ENCODE peak calls at places on chromosomes 6 and 20, in four cellular contexts. Q is HepG2, K is H1, F is GM12878. A is an unnamed sample. For H3K4me1, the result is how much of the 10 kb centered on the place peaks cover.

GRCh38 chr6:26536571-26537159 is 1.5 kb upstream of the HMGN4 start:
- DNase-seq in F (no peak), K (no peak), Q (peak), A (peak)

GRCh38 chr6:38933426-38933825 is 115.2 kb upstream of the GLP1R start:
- DNase-seq in F (no peak), Q (peak), K (no peak), A (peak)

GRCh38 chr20:13008761-13009681 is at the start of gene SPTLC3:
- DNase-seq in K (peak), Q (peak), F (no peak), A (no peak)

GRCh38 chr6:5518936-5519491 is 257.7 kb downstream of the FARS2 start:
- DNase-seq in Q (no peak), K (no peak), F (no peak), A (no peak)

GRCh38 chr6:146287691-146288369 is 255.8 kb upstream of the RAB32 start:
- DNase-seq in Q (no peak), K (no peak), F (no peak), A (no peak)

GRCh38 chr20:50691585-50692552 is 527 bp upstream of the RIPOR3 start:
- DNase-seq in F (no peak), K (no peak), Q (no peak), A (peak)

GRCh38 chr6:149884215-149884614 is 13.7 kb downstream of the RAET1E start:
- DNase-seq in K (no peak), Q (no peak), F (no peak), A (no peak)

GRCh38 chr6:27251672-27252251 is 4.3 kb downstream of the PRSS16 start:
- DNase-seq in K (peak), F (peak), Q (no peak), A (peak)

GRCh38 chr6:119587537-119587936 is 238.0 kb upstream of the MAN1A1 start:
- DNase-seq in K (no peak), F (no peak), Q (no peak), A (no peak)

GRCh38 chr6:37222992-37223391 is 34.6 kb upstream of the TBC1D22B start:
- DNase-seq in K (no peak), Q (no peak), F (no peak), A (no peak)

GRCh38 chr20:63499333-63499969 is 568 bp upstream of the EEF1A2 start:
- DNase-seq in Q (no peak), F (no peak), K (no peak), A (peak)

GRCh38 chr20:61516398-61517208 is 264.5 kb downstream of the CDH4 start:
- DNase-seq in K (no peak), Q (no peak), F (no peak), A (no peak)

GRCh38 chr6:28587011-28587745 is 61.5 kb downstream of the GPX5 start:
- DNase-seq in K (peak), Q (peak), F (no peak), A (peak)

GRCh38 chr6:134979142-134979541 is 29.2 kb upstream of the ALDH8A1 start:
- DNase-seq in K (no peak), F (peak), Q (no peak), A (no peak)

GRCh38 chr6:159309723-159310122 is 140.5 kb downstream of the FNDC1 start:
- DNase-seq in Q (no peak), F (no peak), K (no peak), A (no peak)

GRCh38 chr6:10838794-10839333 is 525 bp upstream of the MAK start:
- DNase-seq in K (no peak), F (peak), Q (no peak), A (no peak)

GRCh38 chr6:156982168-156982567 is 205.0 kb downstream of the ARID1B start:
- DNase-seq in F (no peak), Q (no peak), K (no peak), A (no peak)

GRCh38 chr6:156980948-156981347 is 203.8 kb downstream of the ARID1B start:
- DNase-seq in Q (no peak), F (no peak), K (no peak), A (no peak)

GRCh38 chr6:156977527-156978291 is 200.5 kb downstream of the ARID1B start:
- DNase-seq in F (no peak), Q (no peak), K (no peak), A (no peak)

GRCh38 chr6:156978948-156979347 is 201.8 kb downstream of the ARID1B start:
- DNase-seq in F (no peak), K (no peak), Q (no peak), A (no peak)

DNA sequence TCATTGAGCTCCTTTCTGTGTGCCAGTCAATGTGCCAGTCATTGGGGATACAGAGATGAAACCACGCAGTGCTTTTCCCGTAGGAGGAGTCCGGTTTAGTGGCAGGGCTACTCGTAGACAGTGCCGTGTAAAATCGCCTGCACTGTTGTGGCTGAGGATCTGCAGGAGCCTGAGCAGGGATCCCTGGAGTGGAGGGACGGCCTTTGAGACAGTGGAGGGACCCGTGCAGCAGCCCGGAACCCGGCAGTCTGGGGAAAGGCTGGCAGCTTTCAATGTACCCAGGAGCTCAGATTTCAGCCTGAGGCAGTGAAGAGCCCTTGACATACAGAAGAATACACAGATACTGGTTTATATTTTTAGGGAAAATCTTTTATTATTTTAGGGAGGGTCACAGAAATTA is 203.3 kb downstream of the ARID1B start:
- DNase-seq in Q (no peak), F (no peak), K (no peak), A (peak)
- H3K4me1 ChIP-seq in Q (under half), F (under half), K (under half), A (under half)

GRCh38 chr6:44074383-44075136 is 52.7 kb downstream of the MRPL14 start:
- DNase-seq in Q (peak), F (peak), K (no peak), A (peak)
- TF ChIP-seq TCF12 in Q (no peak), F (peak), K (no peak), A (no peak)

GRCh38 chr6:14711056-14711703 is 534.7 kb upstream of the JARID2 start:
- DNase-seq in K (no peak), F (no peak), Q (peak), A (peak)
- TF ChIP-seq SIN3A in K (no peak), F (no peak), Q (no peak), A (no peak)

DNA sequence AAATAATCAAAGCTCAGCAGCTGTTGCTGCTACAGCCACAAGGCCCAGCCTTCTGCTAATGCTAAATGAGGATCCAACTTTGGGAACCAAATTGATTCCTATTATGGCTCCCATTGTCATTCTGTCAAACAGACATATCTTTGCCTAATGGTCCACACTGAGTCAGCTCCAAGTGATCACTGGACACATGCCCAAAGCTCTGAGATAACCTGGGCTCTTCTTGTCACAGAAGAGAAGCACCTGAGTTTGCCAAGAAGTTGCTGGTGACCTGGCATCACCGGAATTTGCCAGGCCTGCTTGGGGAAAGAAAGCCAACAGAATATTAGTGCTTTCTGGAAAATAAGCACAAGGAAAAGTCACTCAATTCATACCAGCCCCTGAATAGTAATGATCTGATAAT is 5.8 kb downstream of the TNFRSF21 start:
- DNase-seq in F (no peak), K (no peak), Q (no peak), A (no peak)
- H3K4me1 ChIP-seq in F (under half), K (under half), Q (half or more), A (under half)

DNA sequence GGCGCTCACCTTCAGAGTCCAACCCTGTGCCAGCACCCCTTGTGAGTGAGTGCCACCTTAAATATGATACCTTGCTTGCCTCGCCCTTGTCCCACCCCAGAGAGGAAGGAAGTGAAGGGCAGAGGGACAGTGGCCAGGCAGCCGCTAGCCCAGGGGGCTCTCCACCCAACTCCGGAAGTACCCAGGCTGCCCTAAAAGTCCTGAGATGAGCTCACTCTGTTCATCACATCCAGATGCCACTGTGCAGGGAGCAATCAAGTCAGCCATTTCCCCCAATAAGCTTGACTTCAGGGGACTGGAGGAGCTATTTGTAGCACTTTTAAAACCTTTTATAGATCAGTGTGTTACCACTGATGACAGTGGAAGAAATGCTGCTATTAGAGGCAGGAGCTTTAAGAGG is 25.0 kb upstream of the STX16 start:
- DNase-seq in Q (no peak), F (no peak), K (no peak), A (no peak)
- TF ChIP-seq TCF12 in Q (no peak), F (no peak), K (no peak), A (no peak)

DNA sequence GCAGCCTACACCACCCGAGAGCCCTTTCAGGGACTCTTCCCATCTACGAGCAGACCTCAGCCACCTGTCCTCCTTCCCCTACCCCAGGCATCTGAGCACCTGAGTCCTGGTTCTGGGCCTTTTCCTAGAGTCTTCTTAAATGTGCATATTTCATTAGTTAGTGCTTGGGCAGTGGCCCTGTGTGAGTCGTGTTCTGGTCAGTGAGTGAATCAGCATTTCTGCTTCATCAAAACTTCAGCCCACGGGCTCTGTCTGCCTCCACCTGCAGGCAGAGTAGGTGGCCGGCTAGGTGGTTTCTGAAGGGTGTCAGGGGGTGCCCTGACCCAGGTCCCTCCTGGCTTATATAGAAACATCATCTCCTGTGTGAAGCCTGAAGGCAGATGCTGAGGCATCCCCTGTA is 13.9 kb downstream of the IP6K3 start:
- DNase-seq in K (no peak), Q (no peak), F (no peak), A (no peak)
- TF ChIP-seq SIN3A in K (no peak), Q (no peak), F (no peak), A (no peak)

DNA sequence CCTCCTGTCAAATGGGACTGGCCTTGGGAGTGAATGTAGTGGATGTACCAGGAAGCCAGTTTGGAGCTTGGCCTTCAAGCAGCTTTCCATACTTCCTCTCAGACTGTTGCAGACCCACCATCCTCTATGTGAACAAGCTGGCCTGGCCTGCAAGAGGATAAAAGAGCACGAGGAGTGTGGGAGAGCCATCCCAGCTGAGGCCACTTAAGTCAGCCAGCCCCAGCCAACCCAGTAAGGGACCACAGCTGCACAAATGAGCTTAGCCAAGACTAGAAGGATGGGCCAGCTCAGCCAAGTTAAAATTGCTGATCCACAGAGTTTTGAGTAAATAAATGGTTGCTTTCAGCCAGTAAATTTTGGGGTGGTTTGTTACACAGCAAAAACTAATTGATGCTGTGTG is 156.9 kb upstream of the SOX4 start:
- DNase-seq in Q (no peak), F (no peak), K (no peak), A (no peak)
- H3K4me1 ChIP-seq in Q (under half), F (under half), K (under half), A (under half)

A was measured in SK-N-SH.